ENCODE peak calls at places on chromosomes 4 and X, in five cellular contexts. B is brain microvascular endothelial cell, J is SJSA1, R is transverse colon, L is NT2/D1. V is an unnamed sample.
A peak's percentile ranks its signal among the peaks of the same experiment; 100 is the strongest.

GRCh38 chr4:86334020-86334750 is 25.7 kb downstream of the MAPK10 start:
- DNase-seq in B (no peak), R (no peak), L (no peak), J (no peak), V (no peak)

GRCh38 chr4:14022428-14022827 is 394.9 kb upstream of the BOD1L1 start:
- DNase-seq in L (no peak), B (peak; percentile 44), R (no peak), J (no peak), V (peak; percentile 3)

GRCh38 chr4:121876070-121876469 is 5.8 kb upstream of the BBS7 start:
- DNase-seq in L (no peak), R (no peak), B (no peak), J (no peak), V (no peak)

GRCh38 chr4:123364906-123365305 is 31.7 kb upstream of the SPRY1 start:
- DNase-seq in R (no peak), L (no peak), J (no peak), B (no peak), V (no peak)

GRCh38 chr4:95694411-95694810 is 145.5 kb upstream of the PDHA2 start:
- DNase-seq in R (no peak), J (no peak), B (no peak), L (no peak), V (no peak)

GRCh38 chrX:113274345-113274744 is 433.7 kb upstream of the AMOT start:
- DNase-seq in L (no peak), J (no peak), R (no peak), B (no peak), V (no peak)

GRCh38 chr4:83371936-83372335 is 37.3 kb upstream of the HPSE start:
- DNase-seq in J (no peak), L (no peak), R (no peak), B (no peak), V (no peak)

GRCh38 chrX:54085666-54086065 is 41.4 kb upstream of the PHF8 start:
- DNase-seq in L (no peak), B (no peak), J (no peak), R (no peak), V (no peak)

GRCh38 chrX:48520455-48520854 is 1.2 kb upstream of the EBP start:
- DNase-seq in B (no peak), L (no peak), R (no peak), J (no peak), V (no peak)
- H3K4me3 ChIP-seq in B (no peak overlapping the region), L (no peak overlapping the region), R (no peak overlapping the region), J (no peak overlapping the region), V (no peak overlapping the region)

GRCh38 chrX:136909706-136910564 is 29.4 kb upstream of the RBMX start:
- DNase-seq in R (peak; percentile 83), L (peak; percentile 64), J (peak; percentile 88), B (peak; percentile 89), V (peak; percentile 87)

GRCh38 chrX:136909119-136909705 is 28.7 kb upstream of the RBMX start:
- DNase-seq in B (peak; percentile 48), J (peak; percentile 75), L (peak; percentile 32), R (peak; percentile 84), V (no peak)

GRCh38 chrX:136907626-136908025 is 27.1 kb upstream of the RBMX start:
- DNase-seq in B (no peak), J (no peak), L (no peak), R (no peak), V (no peak)

GRCh38 chrX:136906921-136907510 is 26.5 kb upstream of the RBMX start:
- DNase-seq in J (no peak), R (no peak), B (no peak), L (no peak), V (no peak)

DNA sequence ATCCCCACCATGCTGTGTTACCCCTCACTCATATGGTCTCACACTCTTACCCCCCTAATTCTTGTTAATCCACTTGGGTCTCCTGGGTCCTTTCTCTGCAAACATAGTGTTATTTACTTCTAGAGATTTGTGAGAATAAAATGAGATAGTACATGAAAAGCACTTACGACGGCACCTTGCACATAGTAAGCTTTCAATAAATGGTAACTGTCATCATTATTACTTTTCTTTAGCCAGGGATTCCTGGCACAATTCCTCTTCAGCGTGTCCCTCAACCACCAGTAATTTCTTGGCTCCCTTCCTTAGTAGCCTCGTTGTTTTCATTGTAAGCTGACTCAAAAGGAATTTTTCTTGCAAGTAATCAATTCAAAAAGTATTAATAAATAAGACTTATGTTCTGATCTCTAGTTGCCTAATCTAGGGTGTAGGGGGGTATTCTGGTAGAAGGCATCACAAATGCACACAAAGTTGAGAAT is 30.1 kb upstream of the RBMX start:
- DNase-seq in J (no peak), B (no peak), L (no peak), R (no peak), V (no peak)
- H3K4me3 ChIP-seq in J (peak overlapping the region; percentile 55), B (peak overlapping the region; percentile 64), L (no peak overlapping the region), R (no peak overlapping the region), V (peak overlapping the region; percentile 58)

DNA sequence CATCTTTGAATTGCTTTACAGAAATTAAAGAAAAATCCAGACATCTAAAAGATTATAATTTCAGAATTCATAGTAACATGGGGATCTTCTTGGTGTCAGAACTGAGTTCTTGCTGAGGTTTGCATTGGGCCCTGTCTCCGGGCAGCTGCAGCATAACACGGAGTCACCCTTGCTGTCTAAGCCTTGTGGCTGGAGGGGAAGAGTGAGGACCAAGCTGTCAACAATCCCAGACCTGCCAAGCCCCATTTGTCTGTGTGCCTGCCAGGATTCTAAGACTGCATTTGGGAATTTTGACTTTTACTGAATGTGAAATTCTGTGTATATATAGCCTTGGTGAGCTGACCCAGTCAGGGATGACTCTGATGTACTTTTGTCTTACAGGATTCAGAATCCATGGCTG is 25.2 kb upstream of the NAP1L5 start:
- DNase-seq in R (no peak), L (no peak), B (no peak), J (no peak), V (no peak)
- H3K4me3 ChIP-seq in R (no peak overlapping the region), L (no peak overlapping the region), B (no peak overlapping the region), J (no peak overlapping the region), V (no peak overlapping the region)

GRCh38 chr4:7959066-7959465 is 19.4 kb upstream of the AFAP1 start:
- DNase-seq in R (no peak), L (no peak), J (no peak), B (no peak), V (no peak)

GRCh38 chr4:7957113-7957656 is 17.5 kb upstream of the AFAP1 start:
- DNase-seq in J (no peak), L (no peak), B (no peak), R (no peak), V (no peak)

GRCh38 chr4:7960790-7961655 is 21.4 kb upstream of the AFAP1 start:
- DNase-seq in J (peak; percentile 43), B (no peak), L (no peak), R (no peak), V (peak; percentile 100)

GRCh38 chr4:7962609-7963508 is 23.2 kb upstream of the AFAP1 start:
- DNase-seq in L (no peak), J (no peak), B (no peak), R (no peak), V (no peak)

GRCh38 chr4:7960017-7960789 is 20.5 kb upstream of the AFAP1 start:
- DNase-seq in J (no peak), R (no peak), B (no peak), L (no peak), V (no peak)
- H3K4me3 ChIP-seq in J (no peak overlapping the region), R (no peak overlapping the region), B (no peak overlapping the region), L (no peak overlapping the region), V (no peak overlapping the region)

GRCh38 chrX:102746134-102746584 is 25.6 kb downstream of the GPRASP3 start:
- DNase-seq in R (peak; percentile 35), L (no peak), B (no peak), J (no peak), V (no peak)
- H3K4me3 ChIP-seq in R (peak overlapping the region; percentile 47), L (peak overlapping the region; percentile 71), B (peak overlapping the region; percentile 61), J (no peak overlapping the region), V (peak overlapping the region; percentile 52)

GRCh38 chr4:48031802-48032525 is 15.4 kb downstream of the NIPAL1 start:
- DNase-seq in B (peak; percentile 84), L (no peak), J (no peak), R (no peak), V (peak; percentile 63)
- H3K4me3 ChIP-seq in B (no peak overlapping the region), L (no peak overlapping the region), J (no peak overlapping the region), R (no peak overlapping the region), V (no peak overlapping the region)

GRCh38 chrX:48574270-48575266 is at the start of gene RBM3:
- DNase-seq in B (peak; percentile 91), L (peak; percentile 84), R (peak; percentile 94), J (peak; percentile 94), V (peak; percentile 70)

GRCh38 chrX:48573690-48574269 is 504 bp upstream of the RBM3 start:
- DNase-seq in R (peak; percentile 29), J (no peak), B (peak; percentile 22), L (no peak), V (no peak)

GRCh38 chrX:48578661-48579128 is 4.4 kb downstream of the RBM3 start:
- DNase-seq in R (no peak), B (no peak), J (no peak), L (no peak), V (no peak)

GRCh38 chrX:48575642-48576041 is 1.4 kb downstream of the RBM3 start:
- DNase-seq in B (no peak), R (no peak), J (no peak), L (no peak), V (no peak)

GRCh38 chrX:48576108-48576507 is 1.8 kb downstream of the RBM3 start:
- DNase-seq in J (no peak), R (no peak), B (no peak), L (no peak), V (no peak)
- H3K4me3 ChIP-seq in J (peak overlapping the region; percentile 82), R (no peak overlapping the region), B (peak overlapping the region; percentile 80), L (peak overlapping the region; percentile 92), V (peak overlapping the region; percentile 78)

V was measured in astrocyte of the cerebellum.